ENCODE peak calls at places on chromosomes 11 and 22, in six cellular contexts. T is NCI-H1436; I is stimulated activated CD4-positive, alpha-beta T cell treated with anti-CD3 and anti-CD28 coated beads, Interleukin-12 subunit alpha, Interleukin-12 subunit beta, amount 100 ng/mL, for 48 hours; S is amygdala; E is right lobe of liver; B is kidney. P is an unnamed sample.

GRCh38 chr22:37356922-37357321 is 70.4 kb downstream of the ELFN2 start:
- DNase-seq in T (no peak), I (no peak), S (no peak), E (no peak), B (no peak), P (no peak)

GRCh38 chr11:107496011-107496410 is 38.4 kb upstream of the CWF19L2 start:
- DNase-seq in T (no peak), I (no peak), S (no peak), E (no peak), B (no peak), P (no peak)

GRCh38 chr11:2265396-2265795 is 5.0 kb downstream of the ASCL2 start:
- DNase-seq in T (no peak), I (peak), S (no peak), E (no peak), B (no peak), P (no peak)

GRCh38 chr11:65316979-65317786 is 2.5 kb downstream of the CDC42EP2 start:
- DNase-seq in T (no peak), I (no peak), S (no peak), E (peak), B (peak), P (peak)

GRCh38 chr11:69721745-69722144 is 17.9 kb upstream of the FGF19 start:
- DNase-seq in T (no peak), I (no peak), S (no peak), E (no peak), B (no peak), P (no peak)

GRCh38 chr11:20723366-20723765 is 54.0 kb downstream of the NELL1 start:
- DNase-seq in T (no peak), I (no peak), S (no peak), E (no peak), B (no peak), P (no peak)

GRCh38 chr11:133955091-133955846 is 1.5 kb downstream of the IGSF9B start:
- DNase-seq in T (peak), I (no peak), S (no peak), E (no peak), B (no peak), P (no peak)

GRCh38 chr22:34997921-34998320 is 68.0 kb upstream of the ISX start:
- DNase-seq in T (no peak), I (no peak), S (no peak), E (no peak), B (no peak), P (no peak)

GRCh38 chr11:12724301-12725046 is 50.3 kb downstream of the TEAD1 start:
- DNase-seq in T (peak), I (no peak), S (no peak), E (peak), B (peak), P (peak)

GRCh38 chr11:22634897-22635629 is 9.4 kb upstream of the FANCF start:
- DNase-seq in T (no peak), I (no peak), S (no peak), E (peak), B (no peak), P (peak)

GRCh38 chr11:36478700-36479329 is 31.3 kb downstream of the TRAF6 start:
- DNase-seq in T (peak), I (peak), S (no peak), E (no peak), B (no peak), P (peak)

GRCh38 chr11:132620423-132620822 is 911.9 kb downstream of the OPCML start:
- DNase-seq in T (no peak), I (no peak), S (no peak), E (no peak), B (no peak), P (peak)